ENCODE peak calls at places on chromosomes 11 and 22, in six cellular contexts. F, R, B, L, T and Q are unnamed samples.

GRCh38 chr11:11179239-11179638 is 173.8 kb downstream of the CSNK2A3 start:
- DNase-seq in F (peak), R (peak), B (no peak), L (peak), T (no peak), Q (no peak)

GRCh38 chr11:69645801-69646492 is 5.0 kb downstream of the CCND1 start:
- DNase-seq in F (no peak), R (no peak), B (no peak), L (no peak), T (no peak), Q (no peak)

GRCh38 chr11:44219830-44220778 is 89.8 kb downstream of the ALX4 start:
- DNase-seq in F (no peak), R (no peak), B (no peak), L (no peak), T (no peak), Q (no peak)

GRCh38 chr11:129223701-129224149 is 31.6 kb upstream of the ARHGAP32 start:
- DNase-seq in F (no peak), R (no peak), B (no peak), L (no peak), T (no peak), Q (no peak)

GRCh38 chr22:41561335-41561734 is 525 bp downstream of the CSDC2 start:
- DNase-seq in F (no peak), R (no peak), B (no peak), L (no peak), T (no peak), Q (no peak)

GRCh38 chr22:49437956-49438355 is 389.7 kb downstream of the BRD1 start:
- DNase-seq in F (no peak), R (no peak), B (no peak), L (no peak), T (no peak), Q (no peak)

GRCh38 chr11:34234086-34234740 is 123.6 kb downstream of the ABTB2 start:
- DNase-seq in F (peak), R (peak), B (peak), L (no peak), T (peak), Q (peak)

GRCh38 chr11:128669491-128669890 is 24.4 kb upstream of the FLI1 start:
- DNase-seq in F (peak), R (no peak), B (no peak), L (no peak), T (no peak), Q (no peak)

GRCh38 chr11:65489061-65489705 is 9.7 kb upstream of the MALAT1 start:
- DNase-seq in F (peak), R (no peak), B (no peak), L (peak), T (no peak), Q (no peak)

GRCh38 chr11:126062679-126063509 is at the start of gene CDON:
- DNase-seq in F (peak), R (peak), B (peak), L (peak), T (peak), Q (peak)

GRCh38 chr22:31692186-31692886 is 30.3 kb upstream of the PISD start:
- DNase-seq in F (peak), R (no peak), B (no peak), L (no peak), T (peak), Q (no peak)

GRCh38 chr11:98099371-98099770 is 921.4 kb upstream of the CNTN5 start:
- DNase-seq in F (no peak), R (no peak), B (no peak), L (no peak), T (no peak), Q (no peak)

GRCh38 chr11:20840341-20840740 is 171.0 kb downstream of the NELL1 start:
- DNase-seq in F (no peak), R (no peak), B (no peak), L (no peak), T (no peak), Q (no peak)

GRCh38 chr22:45977551-45978274 is 751 bp upstream of the WNT7B start:
- DNase-seq in F (no peak), R (no peak), B (no peak), L (no peak), T (no peak), Q (no peak)

GRCh38 chr11:125448136-125448535 is 47.9 kb downstream of the FEZ1 start:
- DNase-seq in F (no peak), R (peak), B (no peak), L (no peak), T (no peak), Q (no peak)

GRCh38 chr11:127182586-127183203 is 182.1 kb upstream of the KIRREL3 start:
- DNase-seq in F (no peak), R (no peak), B (no peak), L (no peak), T (no peak), Q (no peak)

GRCh38 chr11:58647141-58647699 is 24.8 kb downstream of the CNTF start:
- DNase-seq in F (no peak), R (no peak), B (no peak), L (no peak), T (no peak), Q (no peak)